ENCODE peak calls at places on chromosomes 5 and 9, in four cellular contexts. One of them, this sample, is unnamed.

GRCh38 chr9:120337131-120337530 is 242.8 kb downstream of the CDK5RAP2 start:
- DNase-seq in activated naive CD8-positive, alpha-beta T cell treated with anti-CD3 and anti-CD28 coated beads, Interleukin-2, amount 10 ng/mL, durations not matched to agents 7 days and 5 days: no peak
- DNase-seq in stimulated activated CD8-positive, alpha-beta memory T cell treated with anti-CD3 and anti-CD28 coated beads, Interleukin-15, amount 100 ng/mL, for 1 hour: no peak
- DNase-seq in NAMALWA: no peak
- DNase-seq in this sample: no peak

GRCh38 chr5:83368317-83368716 is 103.2 kb upstream of the VCAN start:
- DNase-seq in activated naive CD8-positive, alpha-beta T cell treated with anti-CD3 and anti-CD28 coated beads, Interleukin-2, amount 10 ng/mL, durations not matched to agents 7 days and 5 days: no peak
- DNase-seq in stimulated activated CD8-positive, alpha-beta memory T cell treated with anti-CD3 and anti-CD28 coated beads, Interleukin-15, amount 100 ng/mL, for 1 hour: no peak
- DNase-seq in NAMALWA: no peak
- DNase-seq in this sample: no peak

GRCh38 chr9:81915801-81916505 is 12.3 kb upstream of the SPATA31D4 start:
- DNase-seq in activated naive CD8-positive, alpha-beta T cell treated with anti-CD3 and anti-CD28 coated beads, Interleukin-2, amount 10 ng/mL, durations not matched to agents 7 days and 5 days: no peak
- DNase-seq in stimulated activated CD8-positive, alpha-beta memory T cell treated with anti-CD3 and anti-CD28 coated beads, Interleukin-15, amount 100 ng/mL, for 1 hour: no peak
- DNase-seq in NAMALWA: no peak
- DNase-seq in this sample: no peak

GRCh38 chr9:127113540-127113928 is 8.9 kb downstream of the ANGPTL2 start:
- DNase-seq in activated naive CD8-positive, alpha-beta T cell treated with anti-CD3 and anti-CD28 coated beads, Interleukin-2, amount 10 ng/mL, durations not matched to agents 7 days and 5 days: no peak
- DNase-seq in stimulated activated CD8-positive, alpha-beta memory T cell treated with anti-CD3 and anti-CD28 coated beads, Interleukin-15, amount 100 ng/mL, for 1 hour: no peak
- DNase-seq in NAMALWA: no peak
- DNase-seq in this sample: no peak

GRCh38 chr5:147415663-147416062 is 94.2 kb downstream of the DPYSL3 start:
- DNase-seq in activated naive CD8-positive, alpha-beta T cell treated with anti-CD3 and anti-CD28 coated beads, Interleukin-2, amount 10 ng/mL, durations not matched to agents 7 days and 5 days: no peak
- DNase-seq in stimulated activated CD8-positive, alpha-beta memory T cell treated with anti-CD3 and anti-CD28 coated beads, Interleukin-15, amount 100 ng/mL, for 1 hour: no peak
- DNase-seq in NAMALWA: no peak
- DNase-seq in this sample: no peak

GRCh38 chr5:172886974-172887491 is 53.0 kb downstream of the ERGIC1 start:
- DNase-seq in activated naive CD8-positive, alpha-beta T cell treated with anti-CD3 and anti-CD28 coated beads, Interleukin-2, amount 10 ng/mL, durations not matched to agents 7 days and 5 days: no peak
- DNase-seq in stimulated activated CD8-positive, alpha-beta memory T cell treated with anti-CD3 and anti-CD28 coated beads, Interleukin-15, amount 100 ng/mL, for 1 hour: no peak
- DNase-seq in NAMALWA: no peak
- DNase-seq in this sample: no peak

GRCh38 chr9:34929506-34930102 is 28.5 kb upstream of the PHF24 start:
- DNase-seq in activated naive CD8-positive, alpha-beta T cell treated with anti-CD3 and anti-CD28 coated beads, Interleukin-2, amount 10 ng/mL, durations not matched to agents 7 days and 5 days: no peak
- DNase-seq in stimulated activated CD8-positive, alpha-beta memory T cell treated with anti-CD3 and anti-CD28 coated beads, Interleukin-15, amount 100 ng/mL, for 1 hour: no peak
- DNase-seq in NAMALWA: peak
- DNase-seq in this sample: no peak

GRCh38 chr5:137734962-137735530 is 843 bp downstream of the KLHL3 start:
- DNase-seq in activated naive CD8-positive, alpha-beta T cell treated with anti-CD3 and anti-CD28 coated beads, Interleukin-2, amount 10 ng/mL, durations not matched to agents 7 days and 5 days: no peak
- DNase-seq in stimulated activated CD8-positive, alpha-beta memory T cell treated with anti-CD3 and anti-CD28 coated beads, Interleukin-15, amount 100 ng/mL, for 1 hour: no peak
- DNase-seq in NAMALWA: peak
- DNase-seq in this sample: no peak

GRCh38 chr9:7328453-7328852 is 471.1 kb downstream of the DMAC1 start:
- DNase-seq in activated naive CD8-positive, alpha-beta T cell treated with anti-CD3 and anti-CD28 coated beads, Interleukin-2, amount 10 ng/mL, durations not matched to agents 7 days and 5 days: no peak
- DNase-seq in stimulated activated CD8-positive, alpha-beta memory T cell treated with anti-CD3 and anti-CD28 coated beads, Interleukin-15, amount 100 ng/mL, for 1 hour: no peak
- DNase-seq in NAMALWA: no peak
- DNase-seq in this sample: no peak

GRCh38 chr5:173265433-173265832 is 30.4 kb upstream of the NKX2-5 start:
- DNase-seq in activated naive CD8-positive, alpha-beta T cell treated with anti-CD3 and anti-CD28 coated beads, Interleukin-2, amount 10 ng/mL, durations not matched to agents 7 days and 5 days: no peak
- DNase-seq in stimulated activated CD8-positive, alpha-beta memory T cell treated with anti-CD3 and anti-CD28 coated beads, Interleukin-15, amount 100 ng/mL, for 1 hour: no peak
- DNase-seq in NAMALWA: no peak
- DNase-seq in this sample: no peak

GRCh38 chr9:94937214-94937903 is 210.9 kb downstream of the AOPEP start:
- DNase-seq in activated naive CD8-positive, alpha-beta T cell treated with anti-CD3 and anti-CD28 coated beads, Interleukin-2, amount 10 ng/mL, durations not matched to agents 7 days and 5 days: no peak
- DNase-seq in stimulated activated CD8-positive, alpha-beta memory T cell treated with anti-CD3 and anti-CD28 coated beads, Interleukin-15, amount 100 ng/mL, for 1 hour: no peak
- DNase-seq in NAMALWA: no peak
- DNase-seq in this sample: no peak

GRCh38 chr5:83388608-83389007 is 82.9 kb upstream of the VCAN start:
- DNase-seq in activated naive CD8-positive, alpha-beta T cell treated with anti-CD3 and anti-CD28 coated beads, Interleukin-2, amount 10 ng/mL, durations not matched to agents 7 days and 5 days: no peak
- DNase-seq in stimulated activated CD8-positive, alpha-beta memory T cell treated with anti-CD3 and anti-CD28 coated beads, Interleukin-15, amount 100 ng/mL, for 1 hour: no peak
- DNase-seq in NAMALWA: no peak
- DNase-seq in this sample: no peak

GRCh38 chr5:67012241-67012640 is 184.4 kb downstream of the CD180 start:
- DNase-seq in activated naive CD8-positive, alpha-beta T cell treated with anti-CD3 and anti-CD28 coated beads, Interleukin-2, amount 10 ng/mL, durations not matched to agents 7 days and 5 days: no peak
- DNase-seq in stimulated activated CD8-positive, alpha-beta memory T cell treated with anti-CD3 and anti-CD28 coated beads, Interleukin-15, amount 100 ng/mL, for 1 hour: no peak
- DNase-seq in NAMALWA: no peak
- DNase-seq in this sample: no peak

GRCh38 chr5:661891-662750 is 31.0 kb downstream of the TPPP start:
- DNase-seq in activated naive CD8-positive, alpha-beta T cell treated with anti-CD3 and anti-CD28 coated beads, Interleukin-2, amount 10 ng/mL, durations not matched to agents 7 days and 5 days: no peak
- DNase-seq in stimulated activated CD8-positive, alpha-beta memory T cell treated with anti-CD3 and anti-CD28 coated beads, Interleukin-15, amount 100 ng/mL, for 1 hour: no peak
- DNase-seq in NAMALWA: no peak
- DNase-seq in this sample: no peak

GRCh38 chr5:42518595-42519067 is 95.4 kb downstream of the GHR start:
- DNase-seq in activated naive CD8-positive, alpha-beta T cell treated with anti-CD3 and anti-CD28 coated beads, Interleukin-2, amount 10 ng/mL, durations not matched to agents 7 days and 5 days: no peak
- DNase-seq in stimulated activated CD8-positive, alpha-beta memory T cell treated with anti-CD3 and anti-CD28 coated beads, Interleukin-15, amount 100 ng/mL, for 1 hour: no peak
- DNase-seq in NAMALWA: no peak
- DNase-seq in this sample: no peak

GRCh38 chr9:75265525-75265972 is 177.2 kb downstream of the OSTF1 start:
- DNase-seq in activated naive CD8-positive, alpha-beta T cell treated with anti-CD3 and anti-CD28 coated beads, Interleukin-2, amount 10 ng/mL, durations not matched to agents 7 days and 5 days: no peak
- DNase-seq in stimulated activated CD8-positive, alpha-beta memory T cell treated with anti-CD3 and anti-CD28 coated beads, Interleukin-15, amount 100 ng/mL, for 1 hour: peak
- DNase-seq in NAMALWA: peak
- DNase-seq in this sample: peak

GRCh38 chr5:66708368-66708767 is 112.2 kb downstream of the MAST4 start:
- DNase-seq in activated naive CD8-positive, alpha-beta T cell treated with anti-CD3 and anti-CD28 coated beads, Interleukin-2, amount 10 ng/mL, durations not matched to agents 7 days and 5 days: no peak
- DNase-seq in stimulated activated CD8-positive, alpha-beta memory T cell treated with anti-CD3 and anti-CD28 coated beads, Interleukin-15, amount 100 ng/mL, for 1 hour: no peak
- DNase-seq in NAMALWA: no peak
- DNase-seq in this sample: no peak

GRCh38 chr9:138123086-138123485 is 245.5 kb downstream of the CACNA1B start:
- DNase-seq in activated naive CD8-positive, alpha-beta T cell treated with anti-CD3 and anti-CD28 coated beads, Interleukin-2, amount 10 ng/mL, durations not matched to agents 7 days and 5 days: no peak
- DNase-seq in stimulated activated CD8-positive, alpha-beta memory T cell treated with anti-CD3 and anti-CD28 coated beads, Interleukin-15, amount 100 ng/mL, for 1 hour: no peak
- DNase-seq in NAMALWA: no peak
- DNase-seq in this sample: no peak

GRCh38 chr5:141618030-141618803 is 583 bp downstream of the DIAPH1 start:
- DNase-seq in activated naive CD8-positive, alpha-beta T cell treated with anti-CD3 and anti-CD28 coated beads, Interleukin-2, amount 10 ng/mL, durations not matched to agents 7 days and 5 days: no peak
- DNase-seq in stimulated activated CD8-positive, alpha-beta memory T cell treated with anti-CD3 and anti-CD28 coated beads, Interleukin-15, amount 100 ng/mL, for 1 hour: peak
- DNase-seq in NAMALWA: peak
- DNase-seq in this sample: peak

GRCh38 chr5:863244-863805 is 12.5 kb upstream of the ZDHHC11 start:
- DNase-seq in activated naive CD8-positive, alpha-beta T cell treated with anti-CD3 and anti-CD28 coated beads, Interleukin-2, amount 10 ng/mL, durations not matched to agents 7 days and 5 days: no peak
- DNase-seq in stimulated activated CD8-positive, alpha-beta memory T cell treated with anti-CD3 and anti-CD28 coated beads, Interleukin-15, amount 100 ng/mL, for 1 hour: no peak
- DNase-seq in NAMALWA: peak
- DNase-seq in this sample: no peak

GRCh38 chr9:77451507-77451906 is 196.6 kb downstream of the GNA14 start:
- DNase-seq in activated naive CD8-positive, alpha-beta T cell treated with anti-CD3 and anti-CD28 coated beads, Interleukin-2, amount 10 ng/mL, durations not matched to agents 7 days and 5 days: no peak
- DNase-seq in stimulated activated CD8-positive, alpha-beta memory T cell treated with anti-CD3 and anti-CD28 coated beads, Interleukin-15, amount 100 ng/mL, for 1 hour: no peak
- DNase-seq in NAMALWA: no peak
- DNase-seq in this sample: no peak

GRCh38 chr9:111039203-111039907 is 1.1 kb upstream of the LPAR1 start:
- DNase-seq in activated naive CD8-positive, alpha-beta T cell treated with anti-CD3 and anti-CD28 coated beads, Interleukin-2, amount 10 ng/mL, durations not matched to agents 7 days and 5 days: no peak
- DNase-seq in stimulated activated CD8-positive, alpha-beta memory T cell treated with anti-CD3 and anti-CD28 coated beads, Interleukin-15, amount 100 ng/mL, for 1 hour: no peak
- DNase-seq in NAMALWA: no peak
- DNase-seq in this sample: no peak

GRCh38 chr5:168162464-168162863 is 129.0 kb upstream of the WWC1 start:
- DNase-seq in activated naive CD8-positive, alpha-beta T cell treated with anti-CD3 and anti-CD28 coated beads, Interleukin-2, amount 10 ng/mL, durations not matched to agents 7 days and 5 days: no peak
- DNase-seq in stimulated activated CD8-positive, alpha-beta memory T cell treated with anti-CD3 and anti-CD28 coated beads, Interleukin-15, amount 100 ng/mL, for 1 hour: no peak
- DNase-seq in NAMALWA: no peak
- DNase-seq in this sample: no peak

GRCh38 chr5:179127136-179128040 is 67.2 kb downstream of the ZNF354C start:
- DNase-seq in activated naive CD8-positive, alpha-beta T cell treated with anti-CD3 and anti-CD28 coated beads, Interleukin-2, amount 10 ng/mL, durations not matched to agents 7 days and 5 days: no peak
- DNase-seq in stimulated activated CD8-positive, alpha-beta memory T cell treated with anti-CD3 and anti-CD28 coated beads, Interleukin-15, amount 100 ng/mL, for 1 hour: no peak
- DNase-seq in NAMALWA: no peak
- DNase-seq in this sample: peak

GRCh38 chr5:32526815-32527214 is 58.5 kb upstream of the SUB1 start:
- DNase-seq in activated naive CD8-positive, alpha-beta T cell treated with anti-CD3 and anti-CD28 coated beads, Interleukin-2, amount 10 ng/mL, durations not matched to agents 7 days and 5 days: no peak
- DNase-seq in stimulated activated CD8-positive, alpha-beta memory T cell treated with anti-CD3 and anti-CD28 coated beads, Interleukin-15, amount 100 ng/mL, for 1 hour: no peak
- DNase-seq in NAMALWA: no peak
- DNase-seq in this sample: no peak

GRCh38 chr5:115100556-115100955 is 69.2 kb downstream of the TRIM36 start:
- DNase-seq in activated naive CD8-positive, alpha-beta T cell treated with anti-CD3 and anti-CD28 coated beads, Interleukin-2, amount 10 ng/mL, durations not matched to agents 7 days and 5 days: no peak
- DNase-seq in stimulated activated CD8-positive, alpha-beta memory T cell treated with anti-CD3 and anti-CD28 coated beads, Interleukin-15, amount 100 ng/mL, for 1 hour: no peak
- DNase-seq in NAMALWA: no peak
- DNase-seq in this sample: no peak

GRCh38 chr5:140189977-140190867 is 15.2 kb downstream of the CYSTM1 start:
- DNase-seq in activated naive CD8-positive, alpha-beta T cell treated with anti-CD3 and anti-CD28 coated beads, Interleukin-2, amount 10 ng/mL, durations not matched to agents 7 days and 5 days: no peak
- DNase-seq in stimulated activated CD8-positive, alpha-beta memory T cell treated with anti-CD3 and anti-CD28 coated beads, Interleukin-15, amount 100 ng/mL, for 1 hour: no peak
- DNase-seq in NAMALWA: no peak
- DNase-seq in this sample: no peak

This sample was measured in activated gamma-delta T cell treated with Interleukin-2 at 50 U/mL for 16 hours.